ENCODE peak calls at places on chromosomes 2 and 18, in ten cellular contexts. M, T, Z, S, V, R, F, X, A and N are unnamed samples.

GRCh38 chr2:101816598-101816997 is 119.1 kb downstream of the MAP4K4 start:
- DNase-seq in M (no peak), T (no peak), Z (no peak), S (no peak), V (no peak), R (no peak), F (no peak), X (no peak), A (no peak), N (no peak)

GRCh38 chr2:2234398-2234797 is 96.7 kb downstream of the MYT1L start:
- DNase-seq in M (no peak), T (no peak), Z (no peak), S (no peak), V (no peak), R (no peak), F (no peak), X (no peak), A (no peak), N (no peak)

GRCh38 chr18:50629148-50629631 is 69.3 kb downstream of the MAPK4 start:
- DNase-seq in M (no peak), T (peak), Z (no peak), S (no peak), V (peak), R (no peak), F (no peak), X (no peak), A (no peak), N (no peak)

GRCh38 chr2:230879271-230879882 is 14.6 kb downstream of the ITM2C start:
- DNase-seq in M (no peak), T (no peak), Z (peak), S (no peak), V (no peak), R (no peak), F (no peak), X (no peak), A (no peak), N (no peak)

GRCh38 chr2:153055182-153055581 is 336.8 kb downstream of the ARL6IP6 start:
- DNase-seq in M (no peak), T (no peak), Z (no peak), S (no peak), V (no peak), R (no peak), F (no peak), X (no peak), A (no peak), N (no peak)

GRCh38 chr2:223626713-223627112 is 24.6 kb upstream of the SCG2 start:
- DNase-seq in M (peak), T (no peak), Z (no peak), S (no peak), V (peak), R (no peak), F (no peak), X (peak), A (no peak), N (peak)

GRCh38 chr18:21826196-21826595 is 85.6 kb downstream of the MIB1 start:
- DNase-seq in M (no peak), T (no peak), Z (no peak), S (no peak), V (peak), R (no peak), F (no peak), X (peak), A (no peak), N (peak)

GRCh38 chr2:238136820-238137537 is 1.5 kb upstream of the KLHL30 start:
- DNase-seq in M (no peak), T (no peak), Z (no peak), S (no peak), V (peak), R (no peak), F (no peak), X (no peak), A (no peak), N (no peak)

GRCh38 chr2:11097038-11097720 is 58.1 kb upstream of the SLC66A3 start:
- DNase-seq in M (no peak), T (no peak), Z (no peak), S (peak), V (peak), R (no peak), F (no peak), X (peak), A (no peak), N (peak)

GRCh38 chr2:241609859-241610793 is 26.8 kb downstream of the THAP4 start:
- DNase-seq in M (peak), T (peak), Z (peak), S (peak), V (peak), R (peak), F (peak), X (peak), A (peak), N (peak)

GRCh38 chr2:158600155-158600802 is 143.5 kb downstream of the PKP4 start:
- DNase-seq in M (peak), T (no peak), Z (no peak), S (peak), V (peak), R (no peak), F (no peak), X (peak), A (no peak), N (peak)

GRCh38 chr2:46983065-46983801 is 67.6 kb upstream of the MCFD2 start:
- DNase-seq in M (peak), T (no peak), Z (no peak), S (no peak), V (peak), R (no peak), F (peak), X (peak), A (no peak), N (no peak)

GRCh38 chr2:204069804-204070203 is 133.2 kb downstream of the ICOS start:
- DNase-seq in M (no peak), T (no peak), Z (no peak), S (no peak), V (no peak), R (no peak), F (no peak), X (no peak), A (no peak), N (no peak)

GRCh38 chr18:58536534-58537271 is 92.2 kb downstream of the ALPK2 start:
- DNase-seq in M (no peak), T (no peak), Z (no peak), S (no peak), V (no peak), R (no peak), F (peak), X (no peak), A (no peak), N (no peak)

GRCh38 chr2:2919574-2920365 is 457.8 kb downstream of the EIPR1 start:
- DNase-seq in M (no peak), T (no peak), Z (no peak), S (no peak), V (no peak), R (no peak), F (no peak), X (no peak), A (no peak), N (no peak)

GRCh38 chr2:215338883-215339679 is 27.2 kb downstream of the ATIC start:
- DNase-seq in M (no peak), T (no peak), Z (no peak), S (no peak), V (no peak), R (no peak), F (no peak), X (no peak), A (no peak), N (no peak)

GRCh38 chr2:148999451-148999891 is 39.0 kb upstream of the LYPD6B start:
- DNase-seq in M (no peak), T (peak), Z (no peak), S (no peak), V (no peak), R (no peak), F (no peak), X (no peak), A (no peak), N (no peak)

GRCh38 chr18:51643483-51643882 is 446.0 kb upstream of the MEX3C start:
- DNase-seq in M (no peak), T (no peak), Z (no peak), S (no peak), V (no peak), R (no peak), F (no peak), X (no peak), A (no peak), N (no peak)

GRCh38 chr2:88874063-88874657 is 182.7 kb downstream of the RPIA start:
- DNase-seq in M (peak), T (peak), Z (no peak), S (no peak), V (peak), R (no peak), F (no peak), X (peak), A (peak), N (peak)

GRCh38 chr2:187224989-187225388 is 223.1 kb downstream of the CALCRL start:
- DNase-seq in M (no peak), T (no peak), Z (no peak), S (no peak), V (no peak), R (no peak), F (no peak), X (no peak), A (no peak), N (no peak)

GRCh38 chr2:73063909-73064875 is 7.3 kb downstream of the SFXN5 start:
- DNase-seq in M (peak), T (no peak), Z (no peak), S (peak), V (peak), R (no peak), F (no peak), X (peak), A (no peak), N (peak)

GRCh38 chr18:8948471-8949149 is 153.9 kb upstream of the NDUFV2 start:
- DNase-seq in M (peak), T (no peak), Z (no peak), S (peak), V (peak), R (no peak), F (no peak), X (peak), A (no peak), N (peak)